ENCODE peak calls at places on chromosomes 13 and 19, in four cellular contexts. One of them, this sample, is unnamed. For H3K4me1 and H3K27me3, the result is how much of the 10 kb centered on the place peaks cover.

GRCh38 chr13:47039106-47039505 is 142.3 kb upstream of the HTR2A start:
- DNase-seq in ovary: no peak
- DNase-seq in esophagus squamous epithelium: no peak
- DNase-seq in heart left ventricle: no peak
- DNase-seq in this sample: no peak

GRCh38 chr13:96817336-96817941 is 176.8 kb downstream of the OXGR1 start:
- DNase-seq in ovary: no peak
- DNase-seq in esophagus squamous epithelium: no peak
- DNase-seq in heart left ventricle: no peak
- DNase-seq in this sample: no peak

GRCh38 chr13:49436890-49437289 is 7.0 kb downstream of the CAB39L start:
- DNase-seq in ovary: peak
- DNase-seq in esophagus squamous epithelium: no peak
- DNase-seq in heart left ventricle: no peak
- DNase-seq in this sample: no peak

GRCh38 chr13:31930901-31931522 is 100.6 kb upstream of the FRY start:
- DNase-seq in ovary: no peak
- DNase-seq in esophagus squamous epithelium: no peak
- DNase-seq in heart left ventricle: no peak
- DNase-seq in this sample: no peak

GRCh38 chr13:52454459-52454824 is 836 bp upstream of the CKAP2 start:
- DNase-seq in ovary: no peak
- DNase-seq in esophagus squamous epithelium: no peak
- DNase-seq in heart left ventricle: no peak
- DNase-seq in this sample: no peak

GRCh38 chr13:20566917-20567755 is at the start of gene IFT88:
- DNase-seq in ovary: peak
- DNase-seq in esophagus squamous epithelium: peak
- DNase-seq in heart left ventricle: peak
- DNase-seq in this sample: peak

GRCh38 chr19:15259900-15260299 is 27.7 kb upstream of the EPHX3 start:
- DNase-seq in ovary: no peak
- DNase-seq in esophagus squamous epithelium: no peak
- DNase-seq in heart left ventricle: no peak
- DNase-seq in this sample: no peak

GRCh38 chr19:33229962-33230361 is 4.3 kb upstream of the SLC7A10 start:
- DNase-seq in ovary: no peak
- DNase-seq in esophagus squamous epithelium: no peak
- DNase-seq in heart left ventricle: no peak
- DNase-seq in this sample: no peak

GRCh38 chr19:33390120-33390907 is 16.8 kb downstream of the CEBPG start:
- DNase-seq in ovary: peak
- DNase-seq in esophagus squamous epithelium: no peak
- DNase-seq in heart left ventricle: peak
- DNase-seq in this sample: no peak

GRCh38 chr13:24613755-24614154 is 66.5 kb upstream of the ATP12A start:
- DNase-seq in ovary: no peak
- DNase-seq in esophagus squamous epithelium: no peak
- DNase-seq in heart left ventricle: no peak
- DNase-seq in this sample: no peak

GRCh38 chr19:31139871-31140505 is 209.2 kb downstream of the TSHZ3 start:
- DNase-seq in ovary: no peak
- DNase-seq in esophagus squamous epithelium: no peak
- DNase-seq in heart left ventricle: no peak
- DNase-seq in this sample: no peak

GRCh38 chr19:45098521-45099464 is 5.8 kb downstream of the PPP1R37 start:
- DNase-seq in ovary: peak
- DNase-seq in esophagus squamous epithelium: no peak
- DNase-seq in heart left ventricle: no peak
- DNase-seq in this sample: no peak

GRCh38 chr13:51731759-51732158 is 72.2 kb downstream of the DHRS12 start:
- DNase-seq in ovary: no peak
- DNase-seq in esophagus squamous epithelium: no peak
- DNase-seq in heart left ventricle: no peak
- DNase-seq in this sample: no peak

GRCh38 chr19:58577581-58578429 is 4.7 kb upstream of the MZF1 start:
- DNase-seq in ovary: peak
- DNase-seq in esophagus squamous epithelium: no peak
- DNase-seq in heart left ventricle: no peak
- DNase-seq in this sample: no peak

GRCh38 chr19:13846533-13847032 is 30.4 kb upstream of the NANOS3 start:
- DNase-seq in ovary: peak
- DNase-seq in esophagus squamous epithelium: peak
- DNase-seq in heart left ventricle: peak
- DNase-seq in this sample: no peak

GRCh38 chr19:28497137-28497536 is 715.8 kb downstream of the UQCRFS1 start:
- DNase-seq in ovary: no peak
- DNase-seq in esophagus squamous epithelium: no peak
- DNase-seq in heart left ventricle: no peak
- DNase-seq in this sample: no peak

GRCh38 chr13:33110713-33111413 is 94.6 kb downstream of the KL start:
- DNase-seq in ovary: peak
- DNase-seq in esophagus squamous epithelium: no peak
- DNase-seq in heart left ventricle: peak
- DNase-seq in this sample: no peak

GRCh38 chr19:10510301-10510802 is 6.9 kb downstream of the S1PR5 start:
- DNase-seq in ovary: peak
- DNase-seq in esophagus squamous epithelium: no peak
- DNase-seq in heart left ventricle: no peak
- DNase-seq in this sample: no peak

GRCh38 chr13:74683411-74683810 is 549.2 kb upstream of the KLF12 start:
- DNase-seq in ovary: no peak
- DNase-seq in esophagus squamous epithelium: no peak
- DNase-seq in heart left ventricle: no peak
- DNase-seq in this sample: no peak

GRCh38 chr19:20422216-20422615 is 143.4 kb downstream of the ZNF737 start:
- DNase-seq in ovary: no peak
- DNase-seq in esophagus squamous epithelium: no peak
- DNase-seq in heart left ventricle: no peak
- DNase-seq in this sample: no peak

GRCh38 chr19:11106477-11106876 is 17.2 kb downstream of the LDLR start:
- DNase-seq in ovary: no peak
- DNase-seq in esophagus squamous epithelium: no peak
- DNase-seq in heart left ventricle: peak
- DNase-seq in this sample: no peak

GRCh38 chr13:113907637-113908617 is 44.1 kb upstream of the GAS6 start:
- DNase-seq in ovary: peak
- DNase-seq in esophagus squamous epithelium: no peak
- DNase-seq in heart left ventricle: no peak
- DNase-seq in this sample: peak

GRCh38 chr19:46192990-46193650 is 36.4 kb upstream of the IGFL1 start:
- DNase-seq in ovary: no peak
- DNase-seq in esophagus squamous epithelium: no peak
- DNase-seq in heart left ventricle: no peak
- DNase-seq in this sample: no peak

GRCh38 chr13:110442946-110443632 is 118.4 kb downstream of the RAB20 start:
- DNase-seq in ovary: no peak
- DNase-seq in esophagus squamous epithelium: no peak
- DNase-seq in heart left ventricle: no peak
- DNase-seq in this sample: no peak

GRCh38 chr13:49443327-49443688 is 556 bp downstream of the CAB39L start:
- DNase-seq in ovary: no peak
- DNase-seq in esophagus squamous epithelium: no peak
- DNase-seq in heart left ventricle: no peak
- DNase-seq in this sample: no peak

GRCh38 chr13:53343345-53343744 is 314.7 kb downstream of the OLFM4 start:
- DNase-seq in ovary: no peak
- DNase-seq in esophagus squamous epithelium: no peak
- DNase-seq in heart left ventricle: no peak
- DNase-seq in this sample: no peak

GRCh38 chr19:21833733-21834132 is 2.2 kb downstream of the ZNF43 start:
- DNase-seq in ovary: no peak
- DNase-seq in esophagus squamous epithelium: no peak
- DNase-seq in heart left ventricle: no peak
- DNase-seq in this sample: no peak

GRCh38 chr13:39253774-39254173 is 215.5 kb downstream of the NHLRC3 start:
- DNase-seq in ovary: no peak
- DNase-seq in esophagus squamous epithelium: no peak
- DNase-seq in heart left ventricle: no peak
- DNase-seq in this sample: no peak

GRCh38 chr13:43307921-43308433 is 284.6 kb downstream of the DNAJC15 start:
- DNase-seq in ovary: peak
- DNase-seq in esophagus squamous epithelium: no peak
- DNase-seq in heart left ventricle: peak
- DNase-seq in this sample: no peak

GRCh38 chr13:103788061-103788652 is 721.9 kb upstream of the SLC10A2 start:
- DNase-seq in ovary: no peak
- DNase-seq in esophagus squamous epithelium: no peak
- DNase-seq in heart left ventricle: no peak
- DNase-seq in this sample: no peak

GRCh38 chr19:34712606-34713261 is 21.3 kb upstream of the ZNF181 start:
- DNase-seq in ovary: no peak
- DNase-seq in esophagus squamous epithelium: no peak
- DNase-seq in heart left ventricle: no peak
- DNase-seq in this sample: no peak

GRCh38 chr13:71789952-71790351 is 77.1 kb downstream of the DACH1 start:
- DNase-seq in ovary: no peak
- DNase-seq in esophagus squamous epithelium: no peak
- DNase-seq in heart left ventricle: no peak
- DNase-seq in this sample: no peak
- H3K4me1 ChIP-seq in ovary: under half
- H3K4me1 ChIP-seq in esophagus squamous epithelium: under half
- H3K4me1 ChIP-seq in heart left ventricle: under half
- H3K4me1 ChIP-seq in this sample: under half

GRCh38 chr19:49130325-49130724 is 11.0 kb downstream of the PPFIA3 start:
- DNase-seq in ovary: no peak
- DNase-seq in esophagus squamous epithelium: no peak
- DNase-seq in heart left ventricle: no peak
- DNase-seq in this sample: no peak

GRCh38 chr19:49128545-49129237 is 9.3 kb downstream of the PPFIA3 start:
- DNase-seq in ovary: no peak
- DNase-seq in esophagus squamous epithelium: no peak
- DNase-seq in heart left ventricle: no peak
- DNase-seq in this sample: peak

GRCh38 chr19:49126575-49126974 is 7.2 kb downstream of the PPFIA3 start:
- DNase-seq in ovary: no peak
- DNase-seq in esophagus squamous epithelium: no peak
- DNase-seq in heart left ventricle: no peak
- DNase-seq in this sample: no peak

GRCh38 chr19:49129238-49129583 is 9.9 kb downstream of the PPFIA3 start:
- DNase-seq in ovary: no peak
- DNase-seq in esophagus squamous epithelium: no peak
- DNase-seq in heart left ventricle: no peak
- DNase-seq in this sample: peak

DNA sequence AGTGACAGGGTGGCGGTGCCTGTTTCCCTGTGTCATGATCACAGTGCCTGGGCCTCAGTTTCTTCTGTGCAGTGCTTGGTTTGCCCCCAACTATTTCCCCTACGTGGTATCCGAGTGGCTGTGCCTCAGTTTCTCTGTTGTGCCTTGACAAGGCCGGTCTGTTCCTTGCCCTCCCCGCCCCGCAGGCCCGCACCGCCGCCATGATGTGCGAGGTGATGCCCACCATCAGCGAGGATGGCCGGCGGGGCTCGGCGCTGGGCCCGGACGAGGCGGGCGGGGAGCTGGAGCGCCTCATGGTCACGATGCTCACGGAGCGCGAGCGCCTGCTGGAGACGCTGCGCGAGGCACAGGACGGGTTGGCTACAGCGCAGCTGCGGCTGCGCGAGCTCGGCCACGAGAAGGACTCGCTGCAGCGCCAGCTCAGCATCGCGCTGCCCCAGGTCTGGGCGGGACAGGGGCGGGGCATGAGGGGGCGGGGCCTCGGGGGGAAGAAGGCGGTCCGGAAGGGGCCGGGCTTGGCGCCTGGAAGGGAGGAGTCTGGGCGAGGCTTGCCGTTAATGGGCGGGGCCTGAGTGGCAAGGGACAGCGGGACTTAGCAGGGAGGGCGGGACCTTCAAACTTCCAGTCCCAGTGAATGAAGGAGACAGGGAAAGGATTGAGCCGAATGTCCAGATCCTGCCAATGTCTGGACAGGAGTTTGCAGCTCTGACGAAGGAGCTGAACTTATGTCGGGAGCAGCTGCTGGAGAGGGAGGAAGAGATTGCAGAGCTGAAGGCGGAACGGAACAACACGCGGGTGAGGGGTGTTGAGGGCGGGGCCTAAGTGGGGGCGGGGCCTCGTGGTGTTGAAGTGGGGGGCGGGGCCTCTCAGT is 8.6 kb downstream of the PPFIA3 start:
- DNase-seq in ovary: peak
- DNase-seq in esophagus squamous epithelium: peak
- DNase-seq in heart left ventricle: peak
- DNase-seq in this sample: peak
- TF ChIP-seq POLR2A in ovary: no peak
- TF ChIP-seq POLR2A in esophagus squamous epithelium: peak
- TF ChIP-seq POLR2A in heart left ventricle: peak
- TF ChIP-seq POLR2A in this sample: no peak

DNA sequence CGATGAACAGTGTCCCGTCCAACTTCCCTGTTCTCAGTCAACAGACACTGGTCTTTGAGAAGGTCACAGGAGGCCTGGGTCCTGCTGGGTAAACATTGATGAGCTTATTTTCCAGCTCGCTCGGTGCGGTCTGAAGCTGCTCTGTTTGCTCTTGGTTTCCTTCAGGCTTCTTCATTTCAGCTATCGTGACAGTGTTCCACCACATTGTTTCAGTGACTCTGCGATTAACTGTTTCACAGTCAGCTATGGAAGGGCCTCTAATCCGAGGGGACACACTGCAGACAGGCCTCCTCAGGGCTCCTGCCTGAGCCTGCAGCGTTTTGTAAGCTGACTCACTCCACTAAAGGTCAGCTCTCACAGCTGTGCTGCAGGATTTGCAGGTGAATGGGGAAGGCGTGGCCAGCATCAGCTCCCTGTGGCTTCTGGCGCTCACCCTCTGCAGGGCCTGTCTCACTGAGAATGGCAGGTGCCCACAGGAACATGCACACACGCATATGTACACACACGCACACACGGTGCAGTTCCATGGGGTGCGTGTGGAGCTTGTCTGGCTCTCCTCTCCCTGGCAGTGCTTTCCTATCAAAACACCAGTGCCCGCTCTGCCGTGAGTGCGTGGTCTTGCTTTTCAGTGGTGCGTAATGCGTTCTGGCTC is 62.9 kb upstream of the MCF2L start:
- DNase-seq in ovary: peak
- DNase-seq in esophagus squamous epithelium: no peak
- DNase-seq in heart left ventricle: no peak
- DNase-seq in this sample: no peak
- H3K27me3 ChIP-seq in ovary: under half
- H3K27me3 ChIP-seq in esophagus squamous epithelium: under half
- H3K27me3 ChIP-seq in heart left ventricle: under half
- H3K27me3 ChIP-seq in this sample: under half

DNA sequence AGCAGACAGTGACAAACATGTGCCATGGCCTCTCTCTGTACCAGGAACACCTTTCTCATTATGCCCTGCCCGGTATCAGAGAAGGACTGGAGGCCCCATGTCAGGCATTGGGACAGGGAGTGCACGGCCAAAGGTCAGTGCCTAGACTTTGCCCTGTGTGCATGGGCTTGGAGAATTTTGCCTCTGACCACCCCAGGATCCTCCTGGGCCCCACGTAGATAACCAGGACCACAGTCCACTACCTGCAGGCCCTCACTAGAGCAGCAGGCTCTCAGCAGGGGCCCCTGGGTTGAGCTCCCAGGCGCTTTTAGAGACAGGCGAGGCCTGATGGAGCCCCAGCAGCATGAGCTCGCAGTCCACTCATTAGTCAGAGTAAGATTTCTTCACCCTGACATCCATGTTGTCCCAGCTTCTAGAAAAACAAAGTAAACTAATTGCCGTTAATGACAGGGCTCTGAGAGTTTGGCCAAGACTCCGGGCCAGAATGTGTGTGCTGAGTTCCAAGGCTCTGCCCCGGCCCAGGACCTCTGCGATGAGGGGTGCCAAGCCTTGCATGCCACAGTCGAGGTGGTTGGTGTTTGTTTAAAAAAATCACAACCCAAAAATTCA is 42.7 kb downstream of the CAPN12 start:
- DNase-seq in ovary: peak
- DNase-seq in esophagus squamous epithelium: no peak
- DNase-seq in heart left ventricle: no peak
- DNase-seq in this sample: no peak
- H3K4me1 ChIP-seq in ovary: under half
- H3K4me1 ChIP-seq in esophagus squamous epithelium: under half
- H3K4me1 ChIP-seq in heart left ventricle: half or more
- H3K4me1 ChIP-seq in this sample: half or more

This sample was measured in vagina.